ENCODE peak calls at places on chromosomes 12 and 14, in nine cellular contexts. One of them, this sample, is unnamed.
A peak's percentile ranks its signal among the peaks of the same experiment; 100 is the strongest.

GRCh38 chr14:79649856-79650255 is 561.4 kb downstream of the DIO2 start:
- DNase-seq in brain microvascular endothelial cell: no peak
- DNase-seq in upper lobe of left lung: no peak
- DNase-seq in ovary: no peak
- DNase-seq in prostate gland: no peak
- DNase-seq in PC-9: no peak
- DNase-seq in fibroblast of lung: no peak
- DNase-seq in choroid plexus epithelial cell: no peak
- DNase-seq in GM12865: no peak
- DNase-seq in this sample: no peak

GRCh38 chr12:52005903-52006703 is 643 bp upstream of the TAMALIN start:
- DNase-seq in brain microvascular endothelial cell: no peak
- DNase-seq in upper lobe of left lung: no peak
- DNase-seq in ovary: no peak
- DNase-seq in prostate gland: no peak
- DNase-seq in PC-9: no peak
- DNase-seq in fibroblast of lung: no peak
- DNase-seq in choroid plexus epithelial cell: no peak
- DNase-seq in GM12865: peak; percentile 73
- DNase-seq in this sample: no peak

GRCh38 chr12:6765048-6765633 is 1.0 kb upstream of the PTMS start:
- DNase-seq in brain microvascular endothelial cell: no peak
- DNase-seq in upper lobe of left lung: no peak
- DNase-seq in ovary: no peak
- DNase-seq in prostate gland: no peak
- DNase-seq in PC-9: no peak
- DNase-seq in fibroblast of lung: no peak
- DNase-seq in choroid plexus epithelial cell: no peak
- DNase-seq in GM12865: no peak
- DNase-seq in this sample: no peak

GRCh38 chr14:61562321-61563161 is 132.8 kb upstream of the HIF1A start:
- DNase-seq in brain microvascular endothelial cell: peak; percentile 99
- DNase-seq in upper lobe of left lung: no peak
- DNase-seq in ovary: no peak
- DNase-seq in prostate gland: no peak
- DNase-seq in PC-9: peak; percentile 100
- DNase-seq in fibroblast of lung: peak; percentile 99
- DNase-seq in choroid plexus epithelial cell: peak; percentile 99
- DNase-seq in GM12865: no peak
- DNase-seq in this sample: no peak

GRCh38 chr12:124094733-124095132 is 121.7 kb downstream of the ZNF664 start:
- DNase-seq in brain microvascular endothelial cell: no peak
- DNase-seq in upper lobe of left lung: no peak
- DNase-seq in ovary: no peak
- DNase-seq in prostate gland: no peak
- DNase-seq in PC-9: no peak
- DNase-seq in fibroblast of lung: no peak
- DNase-seq in choroid plexus epithelial cell: no peak
- DNase-seq in GM12865: no peak
- DNase-seq in this sample: no peak

GRCh38 chr12:106157802-106158201 is 19.0 kb upstream of the NUAK1 start:
- DNase-seq in brain microvascular endothelial cell: no peak
- DNase-seq in upper lobe of left lung: no peak
- DNase-seq in ovary: no peak
- DNase-seq in prostate gland: no peak
- DNase-seq in PC-9: no peak
- DNase-seq in fibroblast of lung: no peak
- DNase-seq in choroid plexus epithelial cell: no peak
- DNase-seq in GM12865: no peak
- DNase-seq in this sample: no peak

GRCh38 chr14:72924332-72924731 is 1.9 kb upstream of the DCAF4 start:
- DNase-seq in brain microvascular endothelial cell: no peak
- DNase-seq in upper lobe of left lung: no peak
- DNase-seq in ovary: no peak
- DNase-seq in prostate gland: no peak
- DNase-seq in PC-9: peak; percentile 37
- DNase-seq in fibroblast of lung: no peak
- DNase-seq in choroid plexus epithelial cell: no peak
- DNase-seq in GM12865: no peak
- DNase-seq in this sample: no peak

GRCh38 chr14:31106768-31107167 is 80.6 kb upstream of the STRN3 start:
- DNase-seq in brain microvascular endothelial cell: no peak
- DNase-seq in upper lobe of left lung: no peak
- DNase-seq in ovary: no peak
- DNase-seq in prostate gland: no peak
- DNase-seq in PC-9: no peak
- DNase-seq in fibroblast of lung: no peak
- DNase-seq in choroid plexus epithelial cell: peak; percentile 40
- DNase-seq in GM12865: no peak
- DNase-seq in this sample: no peak

GRCh38 chr12:95605087-95605486 is 53.8 kb upstream of the USP44 start:
- DNase-seq in brain microvascular endothelial cell: peak; percentile 60
- DNase-seq in upper lobe of left lung: no peak
- DNase-seq in ovary: no peak
- DNase-seq in prostate gland: no peak
- DNase-seq in PC-9: peak; percentile 83
- DNase-seq in fibroblast of lung: peak; percentile 22
- DNase-seq in choroid plexus epithelial cell: peak; percentile 20
- DNase-seq in GM12865: no peak
- DNase-seq in this sample: no peak

GRCh38 chr12:6038160-6038559 is 86.3 kb downstream of the VWF start:
- DNase-seq in brain microvascular endothelial cell: peak; percentile 78
- DNase-seq in upper lobe of left lung: no peak
- DNase-seq in ovary: no peak
- DNase-seq in prostate gland: no peak
- DNase-seq in PC-9: peak; percentile 76
- DNase-seq in fibroblast of lung: peak; percentile 75
- DNase-seq in choroid plexus epithelial cell: peak; percentile 90
- DNase-seq in GM12865: peak; percentile 87
- DNase-seq in this sample: peak; percentile 70

GRCh38 chr12:79566452-79566851 is 124.3 kb downstream of the PAWR start:
- DNase-seq in brain microvascular endothelial cell: no peak
- DNase-seq in upper lobe of left lung: no peak
- DNase-seq in ovary: no peak
- DNase-seq in prostate gland: peak; percentile 43
- DNase-seq in PC-9: peak; percentile 93
- DNase-seq in fibroblast of lung: no peak
- DNase-seq in choroid plexus epithelial cell: peak; percentile 53
- DNase-seq in GM12865: no peak
- DNase-seq in this sample: peak; percentile 97

GRCh38 chr12:10968765-10969456 is 17.8 kb downstream of the TAS2R50 start:
- DNase-seq in brain microvascular endothelial cell: peak; percentile 59
- DNase-seq in upper lobe of left lung: peak; percentile 47
- DNase-seq in ovary: peak; percentile 44
- DNase-seq in prostate gland: peak; percentile 35
- DNase-seq in PC-9: no peak
- DNase-seq in fibroblast of lung: peak; percentile 76
- DNase-seq in choroid plexus epithelial cell: peak; percentile 77
- DNase-seq in GM12865: no peak
- DNase-seq in this sample: peak; percentile 45

GRCh38 chr12:8844665-8845064 is 22.2 kb downstream of the A2ML1 start:
- DNase-seq in brain microvascular endothelial cell: no peak
- DNase-seq in upper lobe of left lung: no peak
- DNase-seq in ovary: peak; percentile 91
- DNase-seq in prostate gland: no peak
- DNase-seq in PC-9: no peak
- DNase-seq in fibroblast of lung: peak; percentile 11
- DNase-seq in choroid plexus epithelial cell: peak; percentile 70
- DNase-seq in GM12865: no peak
- DNase-seq in this sample: no peak

GRCh38 chr12:15520083-15520482 is 197.8 kb downstream of the PTPRO start:
- DNase-seq in brain microvascular endothelial cell: no peak
- DNase-seq in upper lobe of left lung: no peak
- DNase-seq in ovary: no peak
- DNase-seq in prostate gland: no peak
- DNase-seq in PC-9: no peak
- DNase-seq in fibroblast of lung: no peak
- DNase-seq in choroid plexus epithelial cell: no peak
- DNase-seq in GM12865: no peak
- DNase-seq in this sample: no peak

GRCh38 chr14:26187996-26188605 is 409.7 kb downstream of the NOVA1 start:
- DNase-seq in brain microvascular endothelial cell: no peak
- DNase-seq in upper lobe of left lung: no peak
- DNase-seq in ovary: no peak
- DNase-seq in prostate gland: no peak
- DNase-seq in PC-9: no peak
- DNase-seq in fibroblast of lung: peak; percentile 72
- DNase-seq in choroid plexus epithelial cell: peak; percentile 12
- DNase-seq in GM12865: no peak
- DNase-seq in this sample: no peak

GRCh38 chr12:28446031-28446430 is 255.8 kb downstream of the CCDC91 start:
- DNase-seq in brain microvascular endothelial cell: no peak
- DNase-seq in upper lobe of left lung: no peak
- DNase-seq in ovary: no peak
- DNase-seq in prostate gland: no peak
- DNase-seq in PC-9: no peak
- DNase-seq in fibroblast of lung: no peak
- DNase-seq in choroid plexus epithelial cell: peak; percentile 5
- DNase-seq in GM12865: no peak
- DNase-seq in this sample: no peak

GRCh38 chr12:3456809-3457208 is 34.2 kb upstream of the PRMT8 start:
- DNase-seq in brain microvascular endothelial cell: no peak
- DNase-seq in upper lobe of left lung: no peak
- DNase-seq in ovary: no peak
- DNase-seq in prostate gland: no peak
- DNase-seq in PC-9: no peak
- DNase-seq in fibroblast of lung: no peak
- DNase-seq in choroid plexus epithelial cell: no peak
- DNase-seq in GM12865: peak; percentile 3
- DNase-seq in this sample: no peak

GRCh38 chr14:35122696-35123387 is 490 bp downstream of the PRORP start:
- DNase-seq in brain microvascular endothelial cell: peak; percentile 2
- DNase-seq in upper lobe of left lung: no peak
- DNase-seq in ovary: no peak
- DNase-seq in prostate gland: peak; percentile 21
- DNase-seq in PC-9: peak; percentile 34
- DNase-seq in fibroblast of lung: peak; percentile 58
- DNase-seq in choroid plexus epithelial cell: peak; percentile 74
- DNase-seq in GM12865: no peak
- DNase-seq in this sample: no peak

GRCh38 chr12:109088818-109089217 is 4.5 kb downstream of the ALKBH2 start:
- DNase-seq in brain microvascular endothelial cell: no peak
- DNase-seq in upper lobe of left lung: no peak
- DNase-seq in ovary: no peak
- DNase-seq in prostate gland: no peak
- DNase-seq in PC-9: no peak
- DNase-seq in fibroblast of lung: peak; percentile 66
- DNase-seq in choroid plexus epithelial cell: no peak
- DNase-seq in GM12865: no peak
- DNase-seq in this sample: no peak

DNA sequence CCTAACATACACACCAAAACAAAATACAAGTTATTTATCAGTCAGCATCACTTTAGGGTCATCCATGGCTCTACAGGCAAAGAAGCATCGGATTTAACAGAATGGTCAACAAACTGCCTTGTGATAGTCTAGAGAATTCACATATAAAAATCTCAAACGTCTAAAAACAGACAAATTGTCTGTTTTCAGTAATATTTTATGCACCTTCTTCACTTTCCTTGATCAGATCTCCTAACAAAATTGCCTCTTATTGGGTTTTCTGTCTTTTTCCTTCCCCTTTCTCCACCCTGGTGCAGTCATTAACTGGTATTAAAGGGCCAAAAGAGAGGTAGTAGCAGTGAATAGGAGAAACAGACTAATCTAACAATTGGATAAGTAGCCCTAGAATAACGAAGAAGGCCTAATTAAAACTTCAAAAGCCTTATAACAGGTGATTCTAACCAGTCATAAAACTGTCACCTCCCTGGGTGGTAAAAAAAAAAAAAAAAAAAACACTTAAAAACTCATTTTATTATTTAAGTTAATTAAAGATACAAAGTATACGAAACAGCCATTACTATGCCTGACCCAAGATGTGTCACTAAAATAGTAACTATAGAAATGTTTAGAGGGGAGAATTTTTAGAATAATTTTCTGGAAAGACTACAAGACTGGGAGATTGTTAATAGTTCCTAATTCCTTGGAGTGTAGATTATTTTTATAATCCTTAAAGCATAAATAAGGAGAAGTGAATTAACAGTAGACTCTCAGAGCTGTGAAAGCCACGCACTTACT is 1.5 kb downstream of the KIF21A start:
- DNase-seq in brain microvascular endothelial cell: no peak
- DNase-seq in upper lobe of left lung: no peak
- DNase-seq in ovary: no peak
- DNase-seq in prostate gland: no peak
- DNase-seq in PC-9: no peak
- DNase-seq in fibroblast of lung: no peak
- DNase-seq in choroid plexus epithelial cell: no peak
- DNase-seq in GM12865: no peak
- DNase-seq in this sample: no peak
- H3K4me3 ChIP-seq in brain microvascular endothelial cell: peak overlapping the region; percentile 68
- H3K4me3 ChIP-seq in upper lobe of left lung: no peak overlapping the region
- H3K4me3 ChIP-seq in ovary: no peak overlapping the region
- H3K4me3 ChIP-seq in prostate gland: no peak overlapping the region
- H3K4me3 ChIP-seq in PC-9: peak overlapping the region; percentile 99
- H3K4me3 ChIP-seq in fibroblast of lung: peak overlapping the region; percentile 67
- H3K4me3 ChIP-seq in choroid plexus epithelial cell: no peak overlapping the region
- H3K4me3 ChIP-seq in GM12865: peak overlapping the region; percentile 69
- H3K4me3 ChIP-seq in this sample: peak overlapping the region; percentile 81

GRCh38 chr14:102757646-102758045 is 19.6 kb upstream of the TRAF3 start:
- DNase-seq in brain microvascular endothelial cell: no peak
- DNase-seq in upper lobe of left lung: no peak
- DNase-seq in ovary: no peak
- DNase-seq in prostate gland: no peak
- DNase-seq in PC-9: no peak
- DNase-seq in fibroblast of lung: no peak
- DNase-seq in choroid plexus epithelial cell: no peak
- DNase-seq in GM12865: no peak
- DNase-seq in this sample: no peak
- H3K4me3 ChIP-seq in brain microvascular endothelial cell: no peak overlapping the region
- H3K4me3 ChIP-seq in upper lobe of left lung: no peak overlapping the region
- H3K4me3 ChIP-seq in ovary: no peak overlapping the region
- H3K4me3 ChIP-seq in prostate gland: no peak overlapping the region
- H3K4me3 ChIP-seq in PC-9: no peak overlapping the region
- H3K4me3 ChIP-seq in fibroblast of lung: no peak overlapping the region
- H3K4me3 ChIP-seq in choroid plexus epithelial cell: no peak overlapping the region
- H3K4me3 ChIP-seq in GM12865: no peak overlapping the region
- H3K4me3 ChIP-seq in this sample: no peak overlapping the region

DNA sequence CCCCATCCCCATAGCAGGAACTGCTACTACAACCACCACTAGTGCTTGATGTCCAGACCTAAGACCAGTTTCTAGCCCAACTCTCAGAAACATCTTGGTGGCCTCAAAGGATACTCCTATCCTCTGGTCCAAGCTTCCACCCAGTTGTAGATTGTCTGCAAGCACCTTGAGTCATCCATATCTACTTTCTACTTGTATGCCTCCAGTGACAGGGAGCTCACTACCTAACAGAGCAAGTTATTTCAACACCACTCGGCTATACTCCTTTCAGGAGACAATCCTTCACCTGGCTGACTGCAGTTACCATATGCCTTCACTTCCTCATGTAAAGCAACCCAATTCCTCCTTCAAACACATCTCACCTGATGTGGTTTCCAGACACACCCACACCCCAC is 49.5 kb downstream of the KDM2B start:
- DNase-seq in brain microvascular endothelial cell: no peak
- DNase-seq in upper lobe of left lung: no peak
- DNase-seq in ovary: no peak
- DNase-seq in prostate gland: no peak
- DNase-seq in PC-9: no peak
- DNase-seq in fibroblast of lung: no peak
- DNase-seq in choroid plexus epithelial cell: no peak
- DNase-seq in GM12865: no peak
- DNase-seq in this sample: no peak
- H3K4me3 ChIP-seq in brain microvascular endothelial cell: no peak overlapping the region
- H3K4me3 ChIP-seq in upper lobe of left lung: no peak overlapping the region
- H3K4me3 ChIP-seq in ovary: no peak overlapping the region
- H3K4me3 ChIP-seq in prostate gland: no peak overlapping the region
- H3K4me3 ChIP-seq in PC-9: no peak overlapping the region
- H3K4me3 ChIP-seq in fibroblast of lung: no peak overlapping the region
- H3K4me3 ChIP-seq in choroid plexus epithelial cell: no peak overlapping the region
- H3K4me3 ChIP-seq in GM12865: peak overlapping the region; percentile 71
- H3K4me3 ChIP-seq in this sample: no peak overlapping the region

GRCh38 chr14:63045234-63045611 is at the start of gene KCNH5:
- DNase-seq in brain microvascular endothelial cell: peak; percentile 6
- DNase-seq in upper lobe of left lung: peak; percentile 87
- DNase-seq in ovary: no peak
- DNase-seq in prostate gland: peak; percentile 13
- DNase-seq in PC-9: no peak
- DNase-seq in fibroblast of lung: peak; percentile 60
- DNase-seq in choroid plexus epithelial cell: peak; percentile 12
- DNase-seq in GM12865: no peak
- DNase-seq in this sample: no peak
- H3K4me3 ChIP-seq in brain microvascular endothelial cell: peak within 1 kb of the TSS; percentile 41
- H3K4me3 ChIP-seq in upper lobe of left lung: no peak within 1 kb of the TSS
- H3K4me3 ChIP-seq in ovary: no peak within 1 kb of the TSS
- H3K4me3 ChIP-seq in prostate gland: peak within 1 kb of the TSS; percentile 19
- H3K4me3 ChIP-seq in PC-9: no peak within 1 kb of the TSS
- H3K4me3 ChIP-seq in fibroblast of lung: peak within 1 kb of the TSS; percentile 59
- H3K4me3 ChIP-seq in choroid plexus epithelial cell: no peak within 1 kb of the TSS
- H3K4me3 ChIP-seq in GM12865: no peak within 1 kb of the TSS
- H3K4me3 ChIP-seq in this sample: no peak within 1 kb of the TSS

This sample was measured in LNCaP clone FGC.